ENCODE peak calls at places on chromosomes 5 and 9, in four cellular contexts. One of them, this sample, is unnamed.

GRCh38 chr9:109766351-109766750 is 13.6 kb upstream of the PALM2AKAP2 start:
- DNase-seq in stimulated activated CD8-positive, alpha-beta memory T cell treated with anti-CD3 and anti-CD28 coated beads, Interleukin-12 subunit alpha, Interleukin-12 subunit beta, amount 100 ng/mL, for 1 hour: no peak
- DNase-seq in kidney: no peak
- DNase-seq in stimulated activated naive B cell treated with anti-CD40 and anti-IgM and Interleukin-4, amounts not matched to agents 10 μg/mL and 1 μg/mL and 100 μg/mL, for 72 hours: no peak
- DNase-seq in this sample: no peak

GRCh38 chr5:137143244-137143605 is 355.9 kb downstream of the SPOCK1 start:
- DNase-seq in stimulated activated CD8-positive, alpha-beta memory T cell treated with anti-CD3 and anti-CD28 coated beads, Interleukin-12 subunit alpha, Interleukin-12 subunit beta, amount 100 ng/mL, for 1 hour: no peak
- DNase-seq in kidney: no peak
- DNase-seq in stimulated activated naive B cell treated with anti-CD40 and anti-IgM and Interleukin-4, amounts not matched to agents 10 μg/mL and 1 μg/mL and 100 μg/mL, for 72 hours: no peak
- DNase-seq in this sample: no peak

GRCh38 chr5:171122372-171122771 is 186.7 kb upstream of the TLX3 start:
- DNase-seq in stimulated activated CD8-positive, alpha-beta memory T cell treated with anti-CD3 and anti-CD28 coated beads, Interleukin-12 subunit alpha, Interleukin-12 subunit beta, amount 100 ng/mL, for 1 hour: no peak
- DNase-seq in kidney: peak; percentile 39
- DNase-seq in stimulated activated naive B cell treated with anti-CD40 and anti-IgM and Interleukin-4, amounts not matched to agents 10 μg/mL and 1 μg/mL and 100 μg/mL, for 72 hours: no peak
- DNase-seq in this sample: no peak

GRCh38 chr5:9467199-9468069 is 78.4 kb downstream of the SEMA5A start:
- DNase-seq in kidney: peak; percentile 73
- DNase-seq in stimulated activated CD8-positive, alpha-beta memory T cell treated with anti-CD3 and anti-CD28 coated beads, Interleukin-12 subunit alpha, Interleukin-12 subunit beta, amount 100 ng/mL, for 1 hour: no peak
- DNase-seq in stimulated activated naive B cell treated with anti-CD40 and anti-IgM and Interleukin-4, amounts not matched to agents 10 μg/mL and 1 μg/mL and 100 μg/mL, for 72 hours: no peak
- DNase-seq in this sample: peak; percentile 88

GRCh38 chr5:9419794-9420193 is 126.1 kb downstream of the SEMA5A start:
- DNase-seq in stimulated activated naive B cell treated with anti-CD40 and anti-IgM and Interleukin-4, amounts not matched to agents 10 μg/mL and 1 μg/mL and 100 μg/mL, for 72 hours: no peak
- DNase-seq in stimulated activated CD8-positive, alpha-beta memory T cell treated with anti-CD3 and anti-CD28 coated beads, Interleukin-12 subunit alpha, Interleukin-12 subunit beta, amount 100 ng/mL, for 1 hour: no peak
- DNase-seq in kidney: no peak
- DNase-seq in this sample: no peak

GRCh38 chr9:18531127-18531526 is 57.2 kb downstream of the ADAMTSL1 start:
- DNase-seq in stimulated activated CD8-positive, alpha-beta memory T cell treated with anti-CD3 and anti-CD28 coated beads, Interleukin-12 subunit alpha, Interleukin-12 subunit beta, amount 100 ng/mL, for 1 hour: no peak
- DNase-seq in stimulated activated naive B cell treated with anti-CD40 and anti-IgM and Interleukin-4, amounts not matched to agents 10 μg/mL and 1 μg/mL and 100 μg/mL, for 72 hours: no peak
- DNase-seq in kidney: no peak
- DNase-seq in this sample: no peak

GRCh38 chr5:19855929-19856328 is 132.1 kb downstream of the CDH18 start:
- DNase-seq in stimulated activated CD8-positive, alpha-beta memory T cell treated with anti-CD3 and anti-CD28 coated beads, Interleukin-12 subunit alpha, Interleukin-12 subunit beta, amount 100 ng/mL, for 1 hour: no peak
- DNase-seq in kidney: no peak
- DNase-seq in stimulated activated naive B cell treated with anti-CD40 and anti-IgM and Interleukin-4, amounts not matched to agents 10 μg/mL and 1 μg/mL and 100 μg/mL, for 72 hours: no peak
- DNase-seq in this sample: no peak

GRCh38 chr9:24614070-24614469 is 68.4 kb upstream of the IZUMO3 start:
- DNase-seq in stimulated activated CD8-positive, alpha-beta memory T cell treated with anti-CD3 and anti-CD28 coated beads, Interleukin-12 subunit alpha, Interleukin-12 subunit beta, amount 100 ng/mL, for 1 hour: no peak
- DNase-seq in kidney: no peak
- DNase-seq in stimulated activated naive B cell treated with anti-CD40 and anti-IgM and Interleukin-4, amounts not matched to agents 10 μg/mL and 1 μg/mL and 100 μg/mL, for 72 hours: no peak
- DNase-seq in this sample: no peak

GRCh38 chr9:95127249-95128176 is 190.0 kb downstream of the FANCC start:
- DNase-seq in kidney: peak; percentile 95
- DNase-seq in stimulated activated CD8-positive, alpha-beta memory T cell treated with anti-CD3 and anti-CD28 coated beads, Interleukin-12 subunit alpha, Interleukin-12 subunit beta, amount 100 ng/mL, for 1 hour: peak; percentile 40
- DNase-seq in stimulated activated naive B cell treated with anti-CD40 and anti-IgM and Interleukin-4, amounts not matched to agents 10 μg/mL and 1 μg/mL and 100 μg/mL, for 72 hours: peak; percentile 53
- DNase-seq in this sample: no peak

GRCh38 chr5:62547929-62548678 is 30.5 kb upstream of the LRRC70 start:
- DNase-seq in stimulated activated CD8-positive, alpha-beta memory T cell treated with anti-CD3 and anti-CD28 coated beads, Interleukin-12 subunit alpha, Interleukin-12 subunit beta, amount 100 ng/mL, for 1 hour: no peak
- DNase-seq in stimulated activated naive B cell treated with anti-CD40 and anti-IgM and Interleukin-4, amounts not matched to agents 10 μg/mL and 1 μg/mL and 100 μg/mL, for 72 hours: no peak
- DNase-seq in kidney: no peak
- DNase-seq in this sample: no peak

GRCh38 chr9:131635285-131635684 is 90.0 kb downstream of the PRRT1B start:
- DNase-seq in stimulated activated CD8-positive, alpha-beta memory T cell treated with anti-CD3 and anti-CD28 coated beads, Interleukin-12 subunit alpha, Interleukin-12 subunit beta, amount 100 ng/mL, for 1 hour: peak; percentile 50
- DNase-seq in kidney: peak; percentile 90
- DNase-seq in stimulated activated naive B cell treated with anti-CD40 and anti-IgM and Interleukin-4, amounts not matched to agents 10 μg/mL and 1 μg/mL and 100 μg/mL, for 72 hours: peak; percentile 74
- DNase-seq in this sample: peak; percentile 86

GRCh38 chr5:179818746-179819295 is 1.9 kb upstream of the SQSTM1 start:
- DNase-seq in stimulated activated naive B cell treated with anti-CD40 and anti-IgM and Interleukin-4, amounts not matched to agents 10 μg/mL and 1 μg/mL and 100 μg/mL, for 72 hours: peak; percentile 96
- DNase-seq in kidney: peak; percentile 99
- DNase-seq in stimulated activated CD8-positive, alpha-beta memory T cell treated with anti-CD3 and anti-CD28 coated beads, Interleukin-12 subunit alpha, Interleukin-12 subunit beta, amount 100 ng/mL, for 1 hour: peak; percentile 80
- DNase-seq in this sample: peak; percentile 98

GRCh38 chr5:158709279-158709678 is 390.4 kb downstream of the EBF1 start:
- DNase-seq in stimulated activated naive B cell treated with anti-CD40 and anti-IgM and Interleukin-4, amounts not matched to agents 10 μg/mL and 1 μg/mL and 100 μg/mL, for 72 hours: no peak
- DNase-seq in kidney: no peak
- DNase-seq in stimulated activated CD8-positive, alpha-beta memory T cell treated with anti-CD3 and anti-CD28 coated beads, Interleukin-12 subunit alpha, Interleukin-12 subunit beta, amount 100 ng/mL, for 1 hour: no peak
- DNase-seq in this sample: no peak

GRCh38 chr9:68685770-68686169 is 19.3 kb upstream of the PIP5K1B start:
- DNase-seq in stimulated activated naive B cell treated with anti-CD40 and anti-IgM and Interleukin-4, amounts not matched to agents 10 μg/mL and 1 μg/mL and 100 μg/mL, for 72 hours: peak; percentile 26
- DNase-seq in kidney: no peak
- DNase-seq in stimulated activated CD8-positive, alpha-beta memory T cell treated with anti-CD3 and anti-CD28 coated beads, Interleukin-12 subunit alpha, Interleukin-12 subunit beta, amount 100 ng/mL, for 1 hour: no peak
- DNase-seq in this sample: no peak

GRCh38 chr5:31671339-31671741 is 32.4 kb downstream of the PDZD2 start:
- DNase-seq in stimulated activated naive B cell treated with anti-CD40 and anti-IgM and Interleukin-4, amounts not matched to agents 10 μg/mL and 1 μg/mL and 100 μg/mL, for 72 hours: no peak
- DNase-seq in kidney: no peak
- DNase-seq in stimulated activated CD8-positive, alpha-beta memory T cell treated with anti-CD3 and anti-CD28 coated beads, Interleukin-12 subunit alpha, Interleukin-12 subunit beta, amount 100 ng/mL, for 1 hour: no peak
- DNase-seq in this sample: no peak

GRCh38 chr5:62720036-62720441 is 141.4 kb downstream of the LRRC70 start:
- DNase-seq in stimulated activated naive B cell treated with anti-CD40 and anti-IgM and Interleukin-4, amounts not matched to agents 10 μg/mL and 1 μg/mL and 100 μg/mL, for 72 hours: peak; percentile 20
- DNase-seq in kidney: peak; percentile 70
- DNase-seq in stimulated activated CD8-positive, alpha-beta memory T cell treated with anti-CD3 and anti-CD28 coated beads, Interleukin-12 subunit alpha, Interleukin-12 subunit beta, amount 100 ng/mL, for 1 hour: no peak
- DNase-seq in this sample: no peak

GRCh38 chr5:73392775-73393174 is 55.8 kb downstream of the FOXD1 start:
- DNase-seq in stimulated activated naive B cell treated with anti-CD40 and anti-IgM and Interleukin-4, amounts not matched to agents 10 μg/mL and 1 μg/mL and 100 μg/mL, for 72 hours: no peak
- DNase-seq in stimulated activated CD8-positive, alpha-beta memory T cell treated with anti-CD3 and anti-CD28 coated beads, Interleukin-12 subunit alpha, Interleukin-12 subunit beta, amount 100 ng/mL, for 1 hour: no peak
- DNase-seq in kidney: no peak
- DNase-seq in this sample: no peak

GRCh38 chr5:15980835-15981234 is 198.8 kb downstream of the MARCHF11 start:
- DNase-seq in stimulated activated CD8-positive, alpha-beta memory T cell treated with anti-CD3 and anti-CD28 coated beads, Interleukin-12 subunit alpha, Interleukin-12 subunit beta, amount 100 ng/mL, for 1 hour: no peak
- DNase-seq in kidney: no peak
- DNase-seq in stimulated activated naive B cell treated with anti-CD40 and anti-IgM and Interleukin-4, amounts not matched to agents 10 μg/mL and 1 μg/mL and 100 μg/mL, for 72 hours: no peak
- DNase-seq in this sample: no peak

GRCh38 chr5:138998521-138998920 is 123.4 kb upstream of the LRRTM2 start:
- DNase-seq in kidney: no peak
- DNase-seq in stimulated activated CD8-positive, alpha-beta memory T cell treated with anti-CD3 and anti-CD28 coated beads, Interleukin-12 subunit alpha, Interleukin-12 subunit beta, amount 100 ng/mL, for 1 hour: no peak
- DNase-seq in stimulated activated naive B cell treated with anti-CD40 and anti-IgM and Interleukin-4, amounts not matched to agents 10 μg/mL and 1 μg/mL and 100 μg/mL, for 72 hours: no peak
- DNase-seq in this sample: no peak

GRCh38 chr9:129570450-129571297 is 50.2 kb downstream of the C9orf50 start:
- DNase-seq in kidney: peak; percentile 85
- DNase-seq in stimulated activated CD8-positive, alpha-beta memory T cell treated with anti-CD3 and anti-CD28 coated beads, Interleukin-12 subunit alpha, Interleukin-12 subunit beta, amount 100 ng/mL, for 1 hour: no peak
- DNase-seq in stimulated activated naive B cell treated with anti-CD40 and anti-IgM and Interleukin-4, amounts not matched to agents 10 μg/mL and 1 μg/mL and 100 μg/mL, for 72 hours: no peak
- DNase-seq in this sample: no peak